ENCODE peak calls at places on chromosomes 5 and 9, in eight cellular contexts. O, P, U, M, D, Q, F and I are unnamed samples.

GRCh38 chr5:50547303-50547702 is 106.2 kb upstream of the EMB start:
- DNase-seq in O (no peak), P (no peak), U (no peak), M (no peak), D (no peak), Q (no peak), F (peak), I (peak)

GRCh38 chr9:107792596-107792995 is 303.0 kb upstream of the KLF4 start:
- DNase-seq in O (no peak), P (no peak), U (no peak), M (no peak), D (no peak), Q (no peak), F (no peak), I (no peak)

GRCh38 chr9:133509179-133510083 is 15.3 kb downstream of the MYMK start:
- DNase-seq in O (no peak), P (peak), U (peak), M (no peak), D (peak), Q (no peak), F (no peak), I (no peak)

GRCh38 chr9:4380406-4380805 is 80.5 kb upstream of the GLIS3 start:
- DNase-seq in O (no peak), P (no peak), U (no peak), M (no peak), D (no peak), Q (no peak), F (no peak), I (no peak)

GRCh38 chr5:3659907-3660306 is 64.3 kb downstream of the IRX1 start:
- DNase-seq in O (no peak), P (no peak), U (no peak), M (no peak), D (no peak), Q (no peak), F (peak), I (peak)

GRCh38 chr5:31194892-31195291 is 1.4 kb downstream of the CDH6 start:
- DNase-seq in O (no peak), P (no peak), U (no peak), M (no peak), D (no peak), Q (no peak), F (no peak), I (no peak)

GRCh38 chr9:37156781-37157356 is 36.5 kb downstream of the ZCCHC7 start:
- DNase-seq in O (no peak), P (no peak), U (no peak), M (no peak), D (no peak), Q (no peak), F (no peak), I (no peak)

GRCh38 chr5:177117441-177118045 is 16.0 kb upstream of the NSD1 start:
- DNase-seq in O (no peak), P (no peak), U (no peak), M (no peak), D (no peak), Q (no peak), F (no peak), I (no peak)

GRCh38 chr5:114237766-114238165 is 124.1 kb upstream of the KCNN2 start:
- DNase-seq in O (no peak), P (peak), U (no peak), M (no peak), D (no peak), Q (no peak), F (no peak), I (peak)

GRCh38 chr5:139842321-139842720 is 46.7 kb downstream of the PSD2 start:
- DNase-seq in O (no peak), P (no peak), U (no peak), M (no peak), D (no peak), Q (no peak), F (no peak), I (no peak)

GRCh38 chr5:32851774-32852173 is 140.7 kb downstream of the NPR3 start:
- DNase-seq in O (no peak), P (no peak), U (no peak), M (no peak), D (no peak), Q (no peak), F (no peak), I (no peak)

GRCh38 chr9:12463641-12464040 is 229.5 kb upstream of the TYRP1 start:
- DNase-seq in O (no peak), P (no peak), U (no peak), M (no peak), D (no peak), Q (no peak), F (no peak), I (no peak)

GRCh38 chr5:134435525-134435924 is 23.8 kb upstream of the CDKN2AIPNL start:
- DNase-seq in O (peak), P (no peak), U (no peak), M (no peak), D (no peak), Q (no peak), F (no peak), I (no peak)

GRCh38 chr5:37495210-37495609 is 116.1 kb downstream of the WDR70 start:
- DNase-seq in O (no peak), P (peak), U (no peak), M (no peak), D (no peak), Q (no peak), F (peak), I (peak)

GRCh38 chr9:135504262-135505229 is 4.1 kb downstream of the MRPS2 start:
- DNase-seq in O (no peak), P (peak), U (peak), M (peak), D (no peak), Q (peak), F (peak), I (peak)